ENCODE peak calls at places on chromosomes 12 and 14, in ten cellular contexts. G is stimulated activated CD8-positive, alpha-beta memory T cell treated with anti-CD3 and anti-CD28 coated beads, Interleukin-4, amount 100 ng/mL, for 1 hour; L is lower leg skin; C is amygdala; Y is amniotic epithelial cell; W is epithelial cell of esophagus; K is NCI-H774; B is fibroblast of lung; H is ELR; F is esophagus muscularis mucosa. I is an unnamed sample.

GRCh38 chr12:20805921-20806320 is 4.6 kb upstream of the SLCO1B3 start:
- DNase-seq in H (no peak), Y (no peak), L (no peak), K (no peak), G (no peak), B (no peak), W (no peak), C (no peak), F (no peak), I (no peak)

GRCh38 chr12:53113951-53114350 is 10.7 kb downstream of the SOAT2 start:
- DNase-seq in Y (no peak), K (no peak), B (no peak), H (no peak), W (no peak), F (no peak), G (no peak), L (no peak), C (no peak), I (no peak)

GRCh38 chr14:103404032-103404918 is 19.1 kb downstream of the MARK3 start:
- DNase-seq in C (no peak), B (no peak), W (no peak), L (no peak), F (no peak), H (no peak), Y (peak; percentile 95), K (no peak), G (no peak), I (no peak)

GRCh38 chr12:15590180-15590826 is 198.9 kb downstream of the EPS8 start:
- DNase-seq in B (peak; percentile 81), C (no peak), Y (peak; percentile 64), G (peak; percentile 13), W (peak; percentile 77), L (peak; percentile 63), K (peak; percentile 42), H (peak; percentile 78), F (peak; percentile 68), I (peak; percentile 32)

GRCh38 chr12:70255311-70255710 is 12.1 kb downstream of the CNOT2 start:
- DNase-seq in W (no peak), K (no peak), Y (peak; percentile 35), G (no peak), L (no peak), C (no peak), F (no peak), B (peak; percentile 46), H (peak; percentile 15), I (no peak)

GRCh38 chr14:95534299-95535225 is at the start of gene GLRX5:
- DNase-seq in Y (peak; percentile 100), W (peak; percentile 100), C (peak; percentile 100), H (peak; percentile 100), L (peak; percentile 100), F (peak; percentile 100), B (peak; percentile 100), G (peak; percentile 92), K (peak; percentile 100), I (peak; percentile 97)

GRCh38 chr12:27516625-27517024 is 7.4 kb upstream of the PPFIBP1 start:
- DNase-seq in B (no peak), L (no peak), W (peak; percentile 25), F (no peak), G (no peak), C (no peak), Y (no peak), H (no peak), K (no peak), I (no peak)

GRCh38 chr12:105051981-105052380 is 32.3 kb downstream of the ALDH1L2 start:
- DNase-seq in H (no peak), L (no peak), F (no peak), C (no peak), K (no peak), Y (no peak), B (no peak), G (no peak), W (no peak), I (no peak)

GRCh38 chr12:102593128-102593527 is 112.8 kb upstream of the IGF1 start:
- DNase-seq in B (no peak), Y (no peak), L (no peak), K (no peak), G (no peak), H (no peak), F (no peak), C (no peak), W (no peak), I (no peak)

GRCh38 chr12:57889541-57889989 is 43.0 kb upstream of the CTDSP2 start:
- DNase-seq in C (no peak), B (peak; percentile 99), H (peak; percentile 15), G (no peak), L (peak; percentile 81), W (peak; percentile 66), Y (peak; percentile 58), F (no peak), K (peak; percentile 37), I (no peak)

GRCh38 chr12:52590021-52590420 is 11.2 kb downstream of the KRT72 start:
- DNase-seq in G (no peak), L (no peak), W (no peak), K (no peak), Y (no peak), F (no peak), B (no peak), H (no peak), C (no peak), I (no peak)